ENCODE peak calls at places on chromosomes 12 and 14, in six cellular contexts. N is thoracic aorta; Y is HEK293T; F is activated CD4-positive, CD25-positive, alpha-beta regulatory T cell; V is mucosa of gallbladder; T is natural killer cell treated with Interleukin-12 subunit alpha and Interleukin-12 subunit beta and Interleukin-15 and Interleukin-18, amount 100 ng/mL, for 72 hours. U is an unnamed sample.

GRCh38 chr12:5803532-5803931 is 141.5 kb downstream of the ANO2 start:
- DNase-seq in N (no peak), Y (no peak), F (no peak), V (no peak), T (no peak), U (no peak)

GRCh38 chr12:114901316-114901715 is 217.3 kb upstream of the TBX3 start:
- DNase-seq in N (no peak), Y (no peak), F (no peak), V (no peak), T (no peak), U (no peak)

GRCh38 chr14:53278602-53279506 is 125.7 kb upstream of the DDHD1 start:
- DNase-seq in N (no peak), Y (no peak), F (no peak), V (no peak), T (no peak), U (no peak)

GRCh38 chr12:44720265-44720664 is 155.8 kb downstream of the NELL2 start:
- DNase-seq in N (no peak), Y (no peak), F (no peak), V (no peak), T (no peak), U (no peak)

GRCh38 chr14:77059276-77059934 is 30.9 kb upstream of the IRF2BPL start:
- DNase-seq in N (no peak), Y (peak; percentile 71), F (no peak), V (no peak), T (peak; percentile 37), U (no peak)

GRCh38 chr14:23561873-23562821 is 5.4 kb downstream of the AP1G2 start:
- DNase-seq in N (no peak), Y (no peak), F (no peak), V (no peak), T (no peak), U (no peak)

GRCh38 chr14:104956290-104956890 is 21.8 kb downstream of the AHNAK2 start:
- DNase-seq in N (no peak), Y (no peak), F (no peak), V (no peak), T (no peak), U (no peak)

GRCh38 chr12:7989827-7990491 is 42.6 kb upstream of the FOXJ2 start:
- DNase-seq in N (peak; percentile 25), Y (no peak), F (peak; percentile 2), V (peak; percentile 18), T (peak; percentile 83), U (no peak)

GRCh38 chr12:108734200-108734906 is 3.0 kb upstream of the CORO1C start:
- DNase-seq in N (peak; percentile 10), Y (no peak), F (no peak), V (peak; percentile 90), T (no peak), U (peak; percentile 85)

GRCh38 chr12:11967356-11968040 is 103.2 kb upstream of the BCL2L14 start:
- DNase-seq in N (no peak), Y (no peak), F (no peak), V (no peak), T (no peak), U (no peak)